ENCODE peak calls at places on chromosomes 3 and 15, in nine cellular contexts. One of them, this sample, is unnamed.
A peak's percentile ranks its signal among the peaks of the same experiment; 100 is the strongest.

GRCh38 chr15:79192462-79193036 is 90.0 kb upstream of the ANKRD34C start:
- DNase-seq in RWPE1: no peak
- DNase-seq in HFFc6: no peak
- DNase-seq in cardiac fibroblast: no peak
- DNase-seq in bronchial epithelial cell: no peak
- DNase-seq in left ventricle myocardium inferior: no peak
- DNase-seq in OCI-LY7: no peak
- DNase-seq in A549: no peak
- DNase-seq in prostate gland: no peak
- DNase-seq in this sample: no peak

GRCh38 chr3:170467007-170467406 is 48.3 kb downstream of the CLDN11 start:
- DNase-seq in RWPE1: no peak
- DNase-seq in HFFc6: no peak
- DNase-seq in cardiac fibroblast: no peak
- DNase-seq in bronchial epithelial cell: no peak
- DNase-seq in left ventricle myocardium inferior: no peak
- DNase-seq in OCI-LY7: no peak
- DNase-seq in A549: no peak
- DNase-seq in prostate gland: no peak
- DNase-seq in this sample: no peak

GRCh38 chr3:9066141-9066540 is 102.9 kb upstream of the RAD18 start:
- DNase-seq in RWPE1: no peak
- DNase-seq in HFFc6: no peak
- DNase-seq in cardiac fibroblast: no peak
- DNase-seq in bronchial epithelial cell: no peak
- DNase-seq in left ventricle myocardium inferior: no peak
- DNase-seq in OCI-LY7: no peak
- DNase-seq in A549: no peak
- DNase-seq in prostate gland: no peak
- DNase-seq in this sample: no peak

GRCh38 chr3:15983232-15983631 is 185.5 kb upstream of the ANKRD28 start:
- DNase-seq in RWPE1: peak; percentile 53
- DNase-seq in HFFc6: peak; percentile 85
- DNase-seq in cardiac fibroblast: peak; percentile 76
- DNase-seq in bronchial epithelial cell: peak; percentile 91
- DNase-seq in left ventricle myocardium inferior: no peak
- DNase-seq in OCI-LY7: no peak
- DNase-seq in A549: no peak
- DNase-seq in prostate gland: no peak
- DNase-seq in this sample: no peak

GRCh38 chr3:30401971-30402370 is 204.4 kb upstream of the TGFBR2 start:
- DNase-seq in RWPE1: peak; percentile 6
- DNase-seq in HFFc6: peak; percentile 62
- DNase-seq in cardiac fibroblast: peak; percentile 38
- DNase-seq in bronchial epithelial cell: peak; percentile 75
- DNase-seq in left ventricle myocardium inferior: no peak
- DNase-seq in OCI-LY7: no peak
- DNase-seq in A549: no peak
- DNase-seq in prostate gland: no peak
- DNase-seq in this sample: no peak

GRCh38 chr15:31279221-31280036 is 47.2 kb upstream of the KLF13 start:
- DNase-seq in RWPE1: no peak
- DNase-seq in HFFc6: no peak
- DNase-seq in cardiac fibroblast: no peak
- DNase-seq in bronchial epithelial cell: peak; percentile 17
- DNase-seq in left ventricle myocardium inferior: no peak
- DNase-seq in OCI-LY7: no peak
- DNase-seq in A549: no peak
- DNase-seq in prostate gland: peak; percentile 36
- DNase-seq in this sample: peak; percentile 16

GRCh38 chr15:66097151-66098018 is 156.2 kb downstream of the MEGF11 start:
- DNase-seq in RWPE1: no peak
- DNase-seq in HFFc6: no peak
- DNase-seq in cardiac fibroblast: no peak
- DNase-seq in bronchial epithelial cell: no peak
- DNase-seq in left ventricle myocardium inferior: no peak
- DNase-seq in OCI-LY7: no peak
- DNase-seq in A549: no peak
- DNase-seq in prostate gland: no peak
- DNase-seq in this sample: no peak

GRCh38 chr3:63908081-63908736 is 4.0 kb downstream of the SCAANT1 start:
- DNase-seq in RWPE1: no peak
- DNase-seq in HFFc6: peak; percentile 36
- DNase-seq in cardiac fibroblast: no peak
- DNase-seq in bronchial epithelial cell: no peak
- DNase-seq in left ventricle myocardium inferior: no peak
- DNase-seq in OCI-LY7: no peak
- DNase-seq in A549: peak; percentile 21
- DNase-seq in prostate gland: no peak
- DNase-seq in this sample: no peak

GRCh38 chr3:71709908-71710511 is 15.2 kb downstream of the EIF4E3 start:
- DNase-seq in RWPE1: no peak
- DNase-seq in HFFc6: no peak
- DNase-seq in cardiac fibroblast: no peak
- DNase-seq in bronchial epithelial cell: no peak
- DNase-seq in left ventricle myocardium inferior: no peak
- DNase-seq in OCI-LY7: no peak
- DNase-seq in A549: no peak
- DNase-seq in prostate gland: no peak
- DNase-seq in this sample: no peak

GRCh38 chr3:149299938-149300791 is 33.3 kb downstream of the TM4SF18 start:
- DNase-seq in RWPE1: peak; percentile 80
- DNase-seq in HFFc6: peak; percentile 93
- DNase-seq in cardiac fibroblast: peak; percentile 94
- DNase-seq in bronchial epithelial cell: peak; percentile 100
- DNase-seq in left ventricle myocardium inferior: no peak
- DNase-seq in OCI-LY7: no peak
- DNase-seq in A549: peak; percentile 98
- DNase-seq in prostate gland: peak; percentile 61
- DNase-seq in this sample: no peak

GRCh38 chr3:61964566-61964965 is 403.2 kb downstream of the PTPRG start:
- DNase-seq in RWPE1: no peak
- DNase-seq in HFFc6: no peak
- DNase-seq in cardiac fibroblast: peak; percentile 23
- DNase-seq in bronchial epithelial cell: no peak
- DNase-seq in left ventricle myocardium inferior: no peak
- DNase-seq in OCI-LY7: no peak
- DNase-seq in A549: no peak
- DNase-seq in prostate gland: no peak
- DNase-seq in this sample: no peak

GRCh38 chr15:78341057-78341763 is 1.1 kb downstream of the CRABP1 start:
- DNase-seq in RWPE1: no peak
- DNase-seq in HFFc6: no peak
- DNase-seq in cardiac fibroblast: no peak
- DNase-seq in bronchial epithelial cell: no peak
- DNase-seq in left ventricle myocardium inferior: no peak
- DNase-seq in OCI-LY7: no peak
- DNase-seq in A549: peak; percentile 36
- DNase-seq in prostate gland: no peak
- DNase-seq in this sample: no peak

GRCh38 chr3:63673111-63673510 is 20.6 kb downstream of the SNTN start:
- DNase-seq in RWPE1: peak; percentile 55
- DNase-seq in HFFc6: no peak
- DNase-seq in cardiac fibroblast: no peak
- DNase-seq in bronchial epithelial cell: peak; percentile 97
- DNase-seq in left ventricle myocardium inferior: no peak
- DNase-seq in OCI-LY7: no peak
- DNase-seq in A549: no peak
- DNase-seq in prostate gland: peak; percentile 4
- DNase-seq in this sample: no peak

GRCh38 chr3:125310623-125311076 is 64.5 kb downstream of the ZNF148 start:
- DNase-seq in RWPE1: no peak
- DNase-seq in HFFc6: no peak
- DNase-seq in cardiac fibroblast: no peak
- DNase-seq in bronchial epithelial cell: no peak
- DNase-seq in left ventricle myocardium inferior: no peak
- DNase-seq in OCI-LY7: no peak
- DNase-seq in A549: no peak
- DNase-seq in prostate gland: no peak
- DNase-seq in this sample: peak; percentile 30

GRCh38 chr15:89472785-89473256 is 23.6 kb downstream of the RHCG start:
- DNase-seq in RWPE1: peak; percentile 67
- DNase-seq in HFFc6: peak; percentile 70
- DNase-seq in cardiac fibroblast: peak; percentile 70
- DNase-seq in bronchial epithelial cell: peak; percentile 49
- DNase-seq in left ventricle myocardium inferior: peak; percentile 23
- DNase-seq in OCI-LY7: peak; percentile 70
- DNase-seq in A549: peak; percentile 78
- DNase-seq in prostate gland: no peak
- DNase-seq in this sample: peak; percentile 79

GRCh38 chr3:14416453-14416852 is 14.0 kb downstream of the SLC6A6 start:
- DNase-seq in RWPE1: no peak
- DNase-seq in HFFc6: no peak
- DNase-seq in cardiac fibroblast: no peak
- DNase-seq in bronchial epithelial cell: no peak
- DNase-seq in left ventricle myocardium inferior: no peak
- DNase-seq in OCI-LY7: no peak
- DNase-seq in A549: no peak
- DNase-seq in prostate gland: no peak
- DNase-seq in this sample: no peak

GRCh38 chr15:63043391-63044076 is 987 bp downstream of the TPM1 start:
- DNase-seq in RWPE1: no peak
- DNase-seq in HFFc6: no peak
- DNase-seq in cardiac fibroblast: no peak
- DNase-seq in bronchial epithelial cell: no peak
- DNase-seq in left ventricle myocardium inferior: peak; percentile 34
- DNase-seq in OCI-LY7: no peak
- DNase-seq in A549: no peak
- DNase-seq in prostate gland: no peak
- DNase-seq in this sample: no peak

GRCh38 chr15:42267286-42267685 is 5.7 kb upstream of the GANC start:
- DNase-seq in RWPE1: no peak
- DNase-seq in HFFc6: no peak
- DNase-seq in cardiac fibroblast: peak; percentile 7
- DNase-seq in bronchial epithelial cell: no peak
- DNase-seq in left ventricle myocardium inferior: no peak
- DNase-seq in OCI-LY7: no peak
- DNase-seq in A549: no peak
- DNase-seq in prostate gland: no peak
- DNase-seq in this sample: no peak

DNA sequence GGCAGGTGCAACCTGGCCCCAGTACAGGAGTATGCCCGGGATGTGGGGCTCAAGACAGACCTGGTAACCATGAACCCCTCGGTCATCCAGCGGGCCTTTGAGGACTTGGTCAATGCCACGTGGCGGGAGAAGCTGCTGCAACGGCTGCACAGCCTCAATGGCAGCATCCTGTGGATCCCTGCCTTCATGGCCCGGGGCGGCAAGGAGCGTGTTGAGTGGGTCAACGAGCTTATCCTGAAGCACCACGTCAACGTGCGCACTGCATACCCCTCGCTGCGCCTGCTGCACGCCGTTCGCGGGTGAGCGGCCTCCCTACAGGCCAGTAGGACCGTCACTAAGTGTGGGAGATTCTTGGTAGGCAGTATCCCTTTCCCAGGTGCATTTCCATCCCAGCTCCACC is 51.0 kb downstream of the ST8SIA2 start:
- DNase-seq in RWPE1: no peak
- DNase-seq in HFFc6: no peak
- DNase-seq in cardiac fibroblast: no peak
- DNase-seq in bronchial epithelial cell: no peak
- DNase-seq in left ventricle myocardium inferior: no peak
- DNase-seq in OCI-LY7: no peak
- DNase-seq in A549: no peak
- DNase-seq in prostate gland: no peak
- DNase-seq in this sample: no peak
- TF ChIP-seq CTCF in RWPE1: no peak
- TF ChIP-seq CTCF in HFFc6: no peak
- TF ChIP-seq CTCF in cardiac fibroblast: no peak
- TF ChIP-seq CTCF in bronchial epithelial cell: no peak
- TF ChIP-seq CTCF in left ventricle myocardium inferior: no peak
- TF ChIP-seq CTCF in OCI-LY7: no peak
- TF ChIP-seq CTCF in A549: no peak
- TF ChIP-seq CTCF in prostate gland: no peak
- TF ChIP-seq CTCF in this sample: no peak

GRCh38 chr3:184811999-184812844 is at the start of gene VPS8:
- DNase-seq in RWPE1: peak; percentile 97
- DNase-seq in HFFc6: peak; percentile 91
- DNase-seq in cardiac fibroblast: peak; percentile 97
- DNase-seq in bronchial epithelial cell: peak; percentile 93
- DNase-seq in left ventricle myocardium inferior: peak; percentile 95
- DNase-seq in OCI-LY7: peak; percentile 97
- DNase-seq in A549: peak; percentile 91
- DNase-seq in prostate gland: peak; percentile 94
- DNase-seq in this sample: peak; percentile 96
- TF ChIP-seq CTCF in RWPE1: peak; percentile 28
- TF ChIP-seq CTCF in HFFc6: peak; percentile 83
- TF ChIP-seq CTCF in cardiac fibroblast: peak; percentile 51
- TF ChIP-seq CTCF in bronchial epithelial cell: peak; percentile 64
- TF ChIP-seq CTCF in left ventricle myocardium inferior: peak; percentile 77
- TF ChIP-seq CTCF in OCI-LY7: peak; percentile 50
- TF ChIP-seq CTCF in A549: no peak
- TF ChIP-seq CTCF in prostate gland: peak; percentile 92
- TF ChIP-seq CTCF in this sample: peak; percentile 33

GRCh38 chr3:134333522-134334181 is 40.6 kb downstream of the AMOTL2 start:
- DNase-seq in RWPE1: no peak
- DNase-seq in HFFc6: peak; percentile 92
- DNase-seq in cardiac fibroblast: peak; percentile 82
- DNase-seq in bronchial epithelial cell: no peak
- DNase-seq in left ventricle myocardium inferior: no peak
- DNase-seq in OCI-LY7: no peak
- DNase-seq in A549: peak; percentile 52
- DNase-seq in prostate gland: no peak
- DNase-seq in this sample: no peak
- TF ChIP-seq CTCF in RWPE1: no peak
- TF ChIP-seq CTCF in HFFc6: peak; percentile 60
- TF ChIP-seq CTCF in cardiac fibroblast: peak; percentile 57
- TF ChIP-seq CTCF in bronchial epithelial cell: no peak
- TF ChIP-seq CTCF in left ventricle myocardium inferior: peak; percentile 29
- TF ChIP-seq CTCF in OCI-LY7: no peak
- TF ChIP-seq CTCF in A549: no peak
- TF ChIP-seq CTCF in prostate gland: no peak
- TF ChIP-seq CTCF in this sample: no peak

GRCh38 chr15:75928680-75929608 is 25.3 kb downstream of the FBXO22 start:
- DNase-seq in RWPE1: no peak
- DNase-seq in HFFc6: no peak
- DNase-seq in cardiac fibroblast: peak; percentile 40
- DNase-seq in bronchial epithelial cell: peak; percentile 34
- DNase-seq in left ventricle myocardium inferior: no peak
- DNase-seq in OCI-LY7: peak; percentile 63
- DNase-seq in A549: peak; percentile 75
- DNase-seq in prostate gland: no peak
- DNase-seq in this sample: no peak
- TF ChIP-seq CTCF in RWPE1: no peak
- TF ChIP-seq CTCF in HFFc6: peak; percentile 46
- TF ChIP-seq CTCF in cardiac fibroblast: peak; percentile 50
- TF ChIP-seq CTCF in bronchial epithelial cell: peak; percentile 52
- TF ChIP-seq CTCF in left ventricle myocardium inferior: no peak
- TF ChIP-seq CTCF in OCI-LY7: peak; percentile 83
- TF ChIP-seq CTCF in A549: peak; percentile 64
- TF ChIP-seq CTCF in prostate gland: peak; percentile 13
- TF ChIP-seq CTCF in this sample: peak; percentile 29